ENCODE peak calls at places on chromosomes 3 and 15, in eight cellular contexts. E is testis, M is transverse colon, O is brain microvascular endothelial cell, W is fibroblast of mammary gland, L is MV-4-11, S is neuronal stem cell, K is mesothelial cell of epicardium. J is an unnamed sample.

GRCh38 chr3:107855710-107856109 is 235.1 kb downstream of the CD47 start:
- DNase-seq in W (peak; percentile 25), S (no peak), L (peak; percentile 34), E (no peak), K (no peak), O (peak; percentile 40), M (no peak), J (no peak)

GRCh38 chr15:91290553-91290952 is 190.5 kb downstream of the SV2B start:
- DNase-seq in O (no peak), S (no peak), L (no peak), E (no peak), K (no peak), M (no peak), W (no peak), J (no peak)

GRCh38 chr3:16309558-16309957 is 44.5 kb downstream of the OXNAD1 start:
- DNase-seq in E (no peak), M (no peak), L (peak; percentile 57), W (peak; percentile 61), K (no peak), O (peak; percentile 46), S (no peak), J (no peak)

GRCh38 chr3:45486136-45486535 is 97.8 kb downstream of the LARS2 start:
- DNase-seq in L (peak; percentile 59), O (no peak), K (no peak), E (no peak), S (no peak), M (no peak), W (peak; percentile 86), J (no peak)

GRCh38 chr3:50591196-50591741 is 20.3 kb downstream of the CISH start:
- DNase-seq in O (no peak), L (peak; percentile 31), M (no peak), W (no peak), S (no peak), K (no peak), E (no peak), J (no peak)

GRCh38 chr3:39415983-39416382 is 9.5 kb downstream of the RPSA start:
- DNase-seq in M (no peak), S (no peak), L (no peak), E (no peak), W (no peak), O (no peak), K (no peak), J (no peak)

GRCh38 chr15:70088887-70089691 is 8.6 kb downstream of the TLE3 start:
- DNase-seq in O (no peak), L (no peak), S (no peak), M (no peak), W (peak; percentile 82), E (peak; percentile 32), K (no peak), J (peak; percentile 42)

GRCh38 chr3:2141482-2141881 is 42.8 kb downstream of the CNTN4 start:
- DNase-seq in K (no peak), O (no peak), S (no peak), L (no peak), M (no peak), W (no peak), E (no peak), J (no peak)

GRCh38 chr3:188689101-188689574 is 482.6 kb upstream of the TPRG1 start:
- DNase-seq in E (no peak), O (peak; percentile 49), S (no peak), M (no peak), W (peak; percentile 87), L (peak; percentile 62), K (no peak), J (no peak)

GRCh38 chr3:189947948-189948723 is 172.6 kb downstream of the P3H2 start:
- DNase-seq in M (no peak), E (no peak), K (no peak), O (peak; percentile 35), W (peak; percentile 43), S (no peak), L (no peak), J (no peak)

GRCh38 chr3:18207232-18207631 is 217.9 kb downstream of the SATB1 start:
- DNase-seq in S (no peak), W (no peak), M (no peak), L (no peak), E (no peak), O (no peak), K (no peak), J (no peak)

GRCh38 chr3:133136114-133137041 is 98.2 kb downstream of the TMEM108 start:
- DNase-seq in M (no peak), E (no peak), O (peak; percentile 20), K (no peak), L (no peak), S (no peak), W (peak; percentile 9), J (no peak)

GRCh38 chr3:151168269-151169094 is 34.5 kb downstream of the GPR171 start:
- DNase-seq in L (peak; percentile 49), W (peak; percentile 62), M (peak; percentile 87), S (peak; percentile 31), O (peak; percentile 64), K (peak; percentile 74), E (peak; percentile 84), J (peak; percentile 76)

GRCh38 chr3:10000686-10001085 is 14.0 kb upstream of the EMC3 start:
- DNase-seq in S (no peak), O (no peak), E (peak; percentile 54), W (no peak), M (no peak), L (no peak), K (no peak), J (no peak)

GRCh38 chr3:110955301-110955880 is 116.2 kb upstream of the NECTIN3 start:
- DNase-seq in M (no peak), W (peak; percentile 66), O (peak; percentile 43), E (no peak), L (no peak), K (no peak), S (no peak), J (no peak)

GRCh38 chr15:28930011-28930410 is 44.2 kb downstream of the APBA2 start:
- DNase-seq in E (no peak), W (no peak), M (no peak), K (no peak), O (no peak), L (no peak), S (no peak), J (no peak)

GRCh38 chr3:133938770-133939495 is 43.3 kb upstream of the RAB6B start:
- DNase-seq in E (no peak), O (no peak), W (peak; percentile 26), K (peak; percentile 35), L (no peak), M (no peak), S (no peak), J (no peak)

GRCh38 chr3:65146149-65146548 is 458.3 kb upstream of the ADAMTS9 start:
- DNase-seq in K (no peak), S (no peak), E (no peak), O (peak; percentile 20), M (no peak), W (peak; percentile 26), L (no peak), J (no peak)

GRCh38 chr3:30347679-30348216 is 258.7 kb upstream of the TGFBR2 start:
- DNase-seq in M (no peak), S (no peak), E (no peak), K (no peak), L (no peak), W (peak; percentile 96), O (peak; percentile 91), J (no peak)

GRCh38 chr3:106824856-106825255 is 552.4 kb upstream of the CCDC54 start:
- DNase-seq in S (no peak), M (no peak), K (no peak), O (peak; percentile 63), L (peak; percentile 11), E (peak; percentile 62), W (peak; percentile 60), J (no peak)

GRCh38 chr15:86538141-86538540 is 458.5 kb downstream of the AGBL1 start:
- DNase-seq in K (no peak), O (no peak), W (no peak), E (no peak), L (no peak), M (no peak), S (no peak), J (no peak)

GRCh38 chr3:50675179-50676030 is 678 bp downstream of the DOCK3 start:
- DNase-seq in W (no peak), K (peak; percentile 79), L (no peak), M (peak; percentile 39), S (peak; percentile 56), E (peak; percentile 79), O (no peak), J (peak; percentile 75)

GRCh38 chr3:15782429-15782828 is 15.3 kb downstream of the ANKRD28 start:
- DNase-seq in M (no peak), L (no peak), W (no peak), O (no peak), S (no peak), E (no peak), K (no peak), J (no peak)

GRCh38 chr3:31968927-31969418 is 12.1 kb downstream of the OSBPL10 start:
- DNase-seq in L (no peak), O (peak; percentile 90), M (no peak), E (no peak), K (no peak), S (peak; percentile 30), W (peak; percentile 96), J (peak; percentile 36)

GRCh38 chr15:65634381-65634780 is 12.6 kb downstream of the SLC24A1 start:
- DNase-seq in M (no peak), S (no peak), W (peak; percentile 72), K (no peak), L (no peak), O (no peak), E (no peak), J (no peak)

GRCh38 chr15:77126516-77126915 is 55.6 kb upstream of the TSPAN3 start:
- DNase-seq in S (no peak), L (no peak), W (no peak), K (no peak), O (no peak), E (no peak), M (no peak), J (no peak)

GRCh38 chr15:70569718-70570231 is 193.6 kb downstream of the UACA start:
- DNase-seq in M (no peak), S (no peak), O (peak; percentile 39), E (no peak), L (no peak), K (peak; percentile 14), W (no peak), J (no peak)

J was measured in nephron progenitor cell.